ENCODE peak calls at places on chromosomes 11 and 22, in six cellular contexts. H, B, D, O, F and R are unnamed samples.

GRCh38 chr11:7523416-7524210 is 9.8 kb downstream of the PPFIBP2 start:
- DNase-seq in H (no peak), B (no peak), D (no peak), O (peak; percentile 48), F (no peak), R (no peak)

GRCh38 chr22:27546157-27546556 is 255.4 kb downstream of the MN1 start:
- DNase-seq in H (no peak), B (no peak), D (no peak), O (peak; percentile 72), F (no peak), R (no peak)

GRCh38 chr22:22431271-22432220 is 77.0 kb downstream of the ZNF280B start:
- DNase-seq in H (peak; percentile 74), B (peak; percentile 9), D (peak; percentile 49), O (peak; percentile 91), F (peak; percentile 71), R (peak; percentile 84)

GRCh38 chr11:127074151-127074761 is 73.7 kb upstream of the KIRREL3 start:
- DNase-seq in H (peak; percentile 62), B (peak; percentile 67), D (peak; percentile 9), O (peak; percentile 71), F (peak; percentile 81), R (peak; percentile 70)

GRCh38 chr11:121237686-121238658 is 54.6 kb upstream of the SC5D start:
- DNase-seq in H (no peak), B (peak; percentile 96), D (no peak), O (no peak), F (no peak), R (no peak)

GRCh38 chr11:5930614-5931013 is 11.4 kb upstream of the OR56A3 start:
- DNase-seq in H (no peak), B (no peak), D (no peak), O (no peak), F (no peak), R (no peak)

GRCh38 chr11:7892751-7893356 is 38.2 kb downstream of the OR10A6 start:
- DNase-seq in H (no peak), B (peak; percentile 45), D (peak; percentile 35), O (peak; percentile 89), F (peak; percentile 5), R (peak; percentile 73)

GRCh38 chr11:10807629-10808552 is 835 bp downstream of the EIF4G2 start:
- DNase-seq in H (no peak), B (peak; percentile 18), D (peak; percentile 35), O (peak; percentile 58), F (peak; percentile 69), R (peak; percentile 66)

GRCh38 chr22:26079009-26079408 is 90.3 kb upstream of the SEZ6L start:
- DNase-seq in H (no peak), B (no peak), D (peak; percentile 36), O (no peak), F (no peak), R (peak; percentile 20)

GRCh38 chr11:64789331-64790204 is 11.2 kb upstream of the SF1 start:
- DNase-seq in H (no peak), B (no peak), D (no peak), O (no peak), F (no peak), R (no peak)

GRCh38 chr11:34357646-34358257 is at the start of gene ABTB2:
- DNase-seq in H (peak; percentile 98), B (peak; percentile 94), D (peak; percentile 96), O (peak; percentile 95), F (peak; percentile 94), R (peak; percentile 99)

GRCh38 chr11:89436071-89436470 is 55.1 kb downstream of the NOX4 start:
- DNase-seq in H (no peak), B (peak; percentile 41), D (no peak), O (no peak), F (no peak), R (peak; percentile 77)

GRCh38 chr11:108984021-108984420 is 319.2 kb downstream of the DDX10 start:
- DNase-seq in H (no peak), B (no peak), D (no peak), O (no peak), F (no peak), R (no peak)
- H2AFZ ChIP-seq in H (no peak overlapping the region), B (no peak overlapping the region), D (no peak overlapping the region), O (no peak overlapping the region), F (no peak overlapping the region), R (no peak overlapping the region)

GRCh38 chr11:355581-356458 is 13.5 kb upstream of the B4GALNT4 start:
- DNase-seq in H (peak; percentile 88), B (peak; percentile 87), D (peak; percentile 93), O (peak; percentile 63), F (peak; percentile 93), R (peak; percentile 97)
- H3K4me1 ChIP-seq in H (no peaks in the 10 kb centered on the region), B (peaks cover 10% of the 10 kb centered on the region), D (peaks cover 6% of the 10 kb centered on the region), O (peaks cover 9% of the 10 kb centered on the region), F (peaks cover 21% of the 10 kb centered on the region), R (peaks cover 35% of the 10 kb centered on the region)

DNA sequence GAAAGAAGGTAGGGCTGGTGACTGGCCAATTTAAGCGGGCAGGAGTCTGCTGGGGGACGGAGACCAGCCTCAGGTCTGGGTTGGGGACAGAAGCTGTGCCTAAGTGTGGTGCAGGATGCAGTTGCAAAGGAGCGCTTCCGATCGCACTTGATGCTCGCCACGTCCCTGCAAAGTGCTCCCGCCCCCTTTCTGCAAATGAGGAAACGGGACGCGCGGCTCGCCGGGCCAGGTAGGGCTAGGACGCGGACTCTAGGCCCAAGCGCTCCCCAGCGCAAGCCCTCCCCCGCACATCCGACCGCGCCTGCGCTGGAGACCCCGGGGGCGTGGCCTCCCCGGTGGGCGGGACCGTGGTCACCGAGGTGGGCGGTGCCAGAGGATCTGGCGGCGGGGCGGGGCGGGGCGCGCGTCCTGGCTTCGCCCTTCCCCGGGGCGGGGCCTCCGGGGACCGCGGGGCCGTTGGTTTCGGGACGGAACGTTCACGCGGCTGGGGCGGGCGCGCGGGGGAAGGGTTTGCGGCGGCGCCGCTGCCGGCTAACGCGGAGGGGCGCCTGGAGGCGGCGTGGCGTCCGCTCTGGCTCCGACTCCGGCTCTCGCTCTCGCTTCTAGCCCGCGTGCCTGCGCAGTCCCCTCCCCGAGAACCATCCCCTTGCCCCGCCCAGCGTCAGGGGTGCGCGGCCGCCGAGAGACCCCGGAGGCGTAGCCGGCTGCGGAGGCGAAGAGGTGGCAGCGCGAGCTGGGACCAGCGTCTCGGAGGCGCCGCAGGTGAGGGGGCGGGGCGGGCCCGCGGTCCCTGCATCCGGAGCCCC is at the start of gene FAM118A:
- DNase-seq in H (peak; percentile 97), B (peak; percentile 66), D (peak; percentile 95), O (peak; percentile 97), F (peak; percentile 94), R (peak; percentile 97)
- H2AFZ ChIP-seq in H (no peak within 1 kb of the TSS), B (peak within 1 kb of the TSS; percentile 100), D (peak within 1 kb of the TSS; percentile 91), O (peak within 1 kb of the TSS; percentile 91), F (peak within 1 kb of the TSS; percentile 93), R (peak within 1 kb of the TSS; percentile 88)

DNA sequence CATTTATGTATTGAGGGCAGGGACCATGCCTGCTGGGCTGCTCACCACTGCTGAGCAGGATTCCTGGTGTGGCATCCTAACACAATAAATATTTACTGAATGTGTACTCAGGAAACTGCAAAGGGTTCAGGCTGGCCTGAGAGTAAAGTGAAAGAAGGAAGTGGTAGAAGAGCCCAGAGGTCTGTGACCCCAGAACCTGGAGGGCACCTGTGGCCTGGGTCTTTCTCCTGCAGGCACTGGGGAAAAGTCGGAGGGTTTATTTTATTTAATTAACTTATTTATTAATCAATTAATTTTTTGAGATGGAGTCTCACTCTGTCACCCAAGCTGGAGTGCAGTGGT is 28.2 kb downstream of the TXN2 start:
- DNase-seq in H (no peak), B (no peak), D (no peak), O (no peak), F (no peak), R (no peak)
- H3K4me1 ChIP-seq in H (no peaks in the 10 kb centered on the region), B (peaks cover 29% of the 10 kb centered on the region), D (peaks cover 15% of the 10 kb centered on the region), O (peaks cover 31% of the 10 kb centered on the region), F (peaks cover 23% of the 10 kb centered on the region), R (peaks cover 21% of the 10 kb centered on the region)

GRCh38 chr22:39251762-39252460 is 7.1 kb upstream of the PDGFB start:
- DNase-seq in H (no peak), B (no peak), D (no peak), O (no peak), F (no peak), R (no peak)

GRCh38 chr22:39254789-39255298 is 10.1 kb upstream of the PDGFB start:
- DNase-seq in H (no peak), B (peak; percentile 47), D (no peak), O (no peak), F (no peak), R (no peak)

GRCh38 chr22:39252461-39253391 is 7.9 kb upstream of the PDGFB start:
- DNase-seq in H (no peak), B (no peak), D (no peak), O (no peak), F (no peak), R (no peak)

GRCh38 chr22:39254122-39254521 is 9.3 kb upstream of the PDGFB start:
- DNase-seq in H (no peak), B (no peak), D (no peak), O (no peak), F (no peak), R (no peak)

DNA sequence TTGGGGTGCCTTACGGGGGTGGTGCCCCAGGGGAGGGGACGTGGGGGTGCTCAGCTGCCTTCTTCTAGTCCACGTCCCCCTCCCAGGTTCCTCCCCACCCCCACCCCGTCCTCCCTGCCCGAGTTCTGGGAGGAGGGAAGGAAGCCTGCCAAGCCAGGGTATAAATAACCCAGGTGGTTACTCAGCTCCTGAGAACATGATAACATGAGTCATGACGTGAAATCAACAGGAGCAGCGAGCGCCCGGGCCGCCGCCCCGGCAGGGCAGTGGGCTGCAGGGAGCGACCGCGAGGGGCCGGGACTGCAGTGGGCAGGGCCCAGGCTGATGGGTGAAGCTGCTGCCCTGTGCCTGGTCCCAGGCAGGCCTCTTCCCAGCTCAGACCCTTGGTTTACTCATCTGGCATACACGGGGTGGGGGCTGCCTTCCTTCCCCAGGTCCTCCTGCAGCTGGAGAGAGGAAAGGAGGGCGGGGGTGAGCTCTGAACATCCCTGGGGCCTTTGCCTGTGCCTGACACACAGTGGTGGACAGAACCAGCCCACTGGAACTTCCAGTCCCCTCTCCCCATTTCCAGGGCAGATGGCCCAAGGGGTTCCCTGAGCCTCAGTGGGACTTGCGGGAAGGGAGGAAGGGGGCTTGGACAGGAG is 8.8 kb upstream of the PDGFB start:
- DNase-seq in H (no peak), B (peak; percentile 81), D (no peak), O (no peak), F (no peak), R (peak; percentile 88)
- H2AFZ ChIP-seq in H (no peak overlapping the region), B (no peak overlapping the region), D (peak overlapping the region; percentile 26), O (no peak overlapping the region), F (no peak overlapping the region), R (no peak overlapping the region)